ENCODE peak calls at places on chromosomes 16 and 17, in six cellular contexts. One of them, this sample, is unnamed.

GRCh38 chr17:47324224-47325020 is 667 bp downstream of the EFCAB13 start:
- DNase-seq in K562: no peak
- DNase-seq in GM12878: peak
- DNase-seq in IMR-90: peak
- DNase-seq in HepG2: no peak
- DNase-seq in A549: peak
- DNase-seq in this sample: no peak

GRCh38 chr17:39661044-39661406 is 4.1 kb upstream of the TCAP start:
- DNase-seq in A549: no peak
- DNase-seq in GM12878: no peak
- DNase-seq in HepG2: no peak
- DNase-seq in IMR-90: no peak
- DNase-seq in K562: no peak
- DNase-seq in this sample: no peak

GRCh38 chr17:81813371-81813684 is 9.4 kb downstream of the GCGR start:
- DNase-seq in IMR-90: no peak
- DNase-seq in HepG2: no peak
- DNase-seq in GM12878: no peak
- DNase-seq in K562: no peak
- DNase-seq in A549: no peak
- DNase-seq in this sample: no peak

GRCh38 chr16:31460582-31461002 is 1.3 kb downstream of the ARMC5 start:
- DNase-seq in GM12878: no peak
- DNase-seq in IMR-90: peak
- DNase-seq in K562: peak
- DNase-seq in HepG2: peak
- DNase-seq in A549: no peak
- DNase-seq in this sample: no peak

GRCh38 chr16:87318158-87318644 is 1.0 kb upstream of the C16orf95 start:
- DNase-seq in HepG2: peak
- DNase-seq in IMR-90: peak
- DNase-seq in A549: no peak
- DNase-seq in K562: peak
- DNase-seq in GM12878: no peak
- DNase-seq in this sample: no peak

GRCh38 chr17:34178047-34178446 is 77.0 kb upstream of the CCL2 start:
- DNase-seq in IMR-90: peak
- DNase-seq in GM12878: no peak
- DNase-seq in K562: no peak
- DNase-seq in A549: no peak
- DNase-seq in HepG2: no peak
- DNase-seq in this sample: no peak

GRCh38 chr17:65183736-65184135 is 46.6 kb downstream of the RGS9 start:
- DNase-seq in A549: peak
- DNase-seq in HepG2: no peak
- DNase-seq in IMR-90: peak
- DNase-seq in K562: no peak
- DNase-seq in GM12878: no peak
- DNase-seq in this sample: no peak

GRCh38 chr17:77492446-77493237 is 351.9 kb downstream of the SEC14L1 start:
- DNase-seq in HepG2: no peak
- DNase-seq in A549: no peak
- DNase-seq in GM12878: no peak
- DNase-seq in K562: no peak
- DNase-seq in IMR-90: no peak
- DNase-seq in this sample: no peak

GRCh38 chr17:34312080-34312479 is 7.2 kb upstream of the CCL8 start:
- DNase-seq in GM12878: no peak
- DNase-seq in IMR-90: peak
- DNase-seq in HepG2: no peak
- DNase-seq in K562: no peak
- DNase-seq in A549: no peak
- DNase-seq in this sample: no peak

GRCh38 chr17:79777166-79777843 is 643 bp upstream of the CBX2 start:
- DNase-seq in IMR-90: peak
- DNase-seq in K562: no peak
- DNase-seq in GM12878: no peak
- DNase-seq in A549: peak
- DNase-seq in HepG2: peak
- DNase-seq in this sample: no peak

DNA sequence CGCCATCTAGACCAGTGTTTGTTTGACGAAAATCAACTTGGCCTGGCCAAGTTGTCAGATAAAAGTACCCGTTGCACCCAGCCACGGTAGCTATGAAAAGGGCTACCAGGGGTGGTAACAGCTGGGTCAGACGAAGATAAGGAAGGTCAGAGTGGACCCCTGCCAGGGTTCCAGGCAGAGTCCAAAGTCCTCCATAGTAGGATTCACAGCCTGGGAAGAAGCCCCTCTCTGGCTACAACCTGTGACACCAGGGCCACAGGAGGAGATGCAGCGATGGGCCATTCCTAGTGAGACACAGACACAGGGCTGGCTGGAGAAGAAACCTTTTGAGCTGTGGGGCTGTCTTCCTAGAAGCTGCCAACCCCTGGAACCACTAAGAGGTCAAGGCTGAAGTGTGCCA is 39.3 kb downstream of the MEAK7 start:
- DNase-seq in HepG2: no peak
- DNase-seq in GM12878: no peak
- DNase-seq in A549: no peak
- DNase-seq in K562: no peak
- DNase-seq in IMR-90: no peak
- DNase-seq in this sample: no peak
- TF ChIP-seq BHLHE40 in HepG2: no peak
- TF ChIP-seq BHLHE40 in GM12878: no peak
- TF ChIP-seq BHLHE40 in A549: no peak
- TF ChIP-seq BHLHE40 in K562: no peak
- TF ChIP-seq BHLHE40 in IMR-90: no peak
- TF ChIP-seq BHLHE40 in this sample: no peak

DNA sequence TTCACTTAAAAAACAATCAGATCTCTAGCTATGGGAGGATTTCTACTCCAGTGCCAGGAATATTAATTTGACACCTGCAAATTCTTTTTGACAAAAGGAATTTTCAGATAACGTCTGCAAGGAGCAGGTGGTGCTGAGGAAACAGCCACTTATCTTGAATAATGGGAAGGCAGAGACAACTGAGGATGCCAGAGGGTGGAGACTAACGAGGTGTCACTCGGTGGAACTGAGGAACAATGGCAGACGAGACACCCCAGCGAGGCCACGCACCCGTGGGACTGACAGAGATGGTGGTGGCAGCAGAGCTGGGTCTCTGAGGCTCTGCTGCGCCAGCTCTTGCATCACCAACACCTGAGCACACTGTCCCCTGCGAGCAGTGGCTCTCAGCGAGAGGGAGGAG is 42.2 kb downstream of the VAC14 start:
- DNase-seq in HepG2: no peak
- DNase-seq in GM12878: no peak
- DNase-seq in K562: no peak
- DNase-seq in A549: no peak
- DNase-seq in IMR-90: no peak
- DNase-seq in this sample: no peak
- TF ChIP-seq BHLHE40 in HepG2: no peak
- TF ChIP-seq BHLHE40 in GM12878: no peak
- TF ChIP-seq BHLHE40 in K562: no peak
- TF ChIP-seq BHLHE40 in A549: no peak
- TF ChIP-seq BHLHE40 in IMR-90: no peak
- TF ChIP-seq BHLHE40 in this sample: no peak

GRCh38 chr16:49440156-49441065 is 66.8 kb downstream of the C16orf78 start:
- DNase-seq in GM12878: no peak
- DNase-seq in IMR-90: no peak
- DNase-seq in A549: no peak
- DNase-seq in K562: no peak
- DNase-seq in HepG2: no peak
- DNase-seq in this sample: no peak

GRCh38 chr16:49442805-49443204 is 69.2 kb downstream of the C16orf78 start:
- DNase-seq in GM12878: no peak
- DNase-seq in A549: no peak
- DNase-seq in K562: no peak
- DNase-seq in HepG2: no peak
- DNase-seq in IMR-90: no peak
- DNase-seq in this sample: no peak

GRCh38 chr16:49443576-49443975 is 70.0 kb downstream of the C16orf78 start:
- DNase-seq in A549: no peak
- DNase-seq in IMR-90: no peak
- DNase-seq in K562: no peak
- DNase-seq in GM12878: no peak
- DNase-seq in HepG2: no peak
- DNase-seq in this sample: no peak

GRCh38 chr16:49439676-49440075 is 66.1 kb downstream of the C16orf78 start:
- DNase-seq in K562: no peak
- DNase-seq in IMR-90: no peak
- DNase-seq in A549: no peak
- DNase-seq in HepG2: no peak
- DNase-seq in GM12878: no peak
- DNase-seq in this sample: no peak

GRCh38 chr16:49441366-49441780 is 67.8 kb downstream of the C16orf78 start:
- DNase-seq in IMR-90: no peak
- DNase-seq in GM12878: peak
- DNase-seq in HepG2: no peak
- DNase-seq in K562: no peak
- DNase-seq in A549: no peak
- DNase-seq in this sample: no peak
- TF ChIP-seq BHLHE40 in IMR-90: no peak
- TF ChIP-seq BHLHE40 in GM12878: no peak
- TF ChIP-seq BHLHE40 in HepG2: no peak
- TF ChIP-seq BHLHE40 in K562: no peak
- TF ChIP-seq BHLHE40 in A549: no peak
- TF ChIP-seq BHLHE40 in this sample: no peak

GRCh38 chr16:2904100-2904921 is 7.4 kb upstream of the FLYWCH1 start:
- DNase-seq in K562: peak
- DNase-seq in A549: peak
- DNase-seq in GM12878: no peak
- DNase-seq in HepG2: peak
- DNase-seq in IMR-90: peak
- DNase-seq in this sample: peak
- TF ChIP-seq BHLHE40 in K562: peak
- TF ChIP-seq BHLHE40 in A549: no peak
- TF ChIP-seq BHLHE40 in GM12878: peak
- TF ChIP-seq BHLHE40 in HepG2: no peak
- TF ChIP-seq BHLHE40 in IMR-90: no peak
- TF ChIP-seq BHLHE40 in this sample: no peak

This sample was measured in HEK293T.